ENCODE peak calls at places on chromosomes 6 and 20, in nine cellular contexts. P is sigmoid colon; V is HL-60; I is left ventricle myocardium superior; R is stomach; Q is choroid plexus epithelial cell; A is stimulated activated CD4-positive, alpha-beta T cell treated with anti-CD3 and anti-CD28 coated beads, TNF-alpha, amount 100 ng/mL, for 24 hours; W is GM12891; K is endothelial cell. B is an unnamed sample.
A peak's percentile ranks its signal among the peaks of the same experiment; 100 is the strongest.

GRCh38 chr6:15017251-15017650 is 228.6 kb upstream of the JARID2 start:
- DNase-seq in P (no peak), V (no peak), I (peak; percentile 39), R (no peak), Q (peak; percentile 33), A (no peak), W (no peak), K (no peak), B (peak; percentile 16)

GRCh38 chr6:156461647-156462046 is 315.5 kb upstream of the ARID1B start:
- DNase-seq in P (no peak), V (no peak), I (no peak), R (no peak), Q (no peak), A (no peak), W (no peak), K (no peak), B (no peak)

GRCh38 chr6:79416931-79417330 is 120.3 kb downstream of the LCA5 start:
- DNase-seq in P (no peak), V (no peak), I (no peak), R (no peak), Q (no peak), A (no peak), W (no peak), K (no peak), B (no peak)

GRCh38 chr6:34205916-34206315 is 30.8 kb upstream of the HMGA1 start:
- DNase-seq in P (no peak), V (no peak), I (no peak), R (no peak), Q (no peak), A (no peak), W (no peak), K (no peak), B (no peak)

GRCh38 chr6:89644864-89645263 is 6.3 kb upstream of the LYRM2 start:
- DNase-seq in P (no peak), V (no peak), I (no peak), R (no peak), Q (no peak), A (no peak), W (no peak), K (no peak), B (no peak)

GRCh38 chr20:23151885-23152284 is 65.8 kb upstream of the CD93 start:
- DNase-seq in P (no peak), V (no peak), I (no peak), R (peak; percentile 24), Q (no peak), A (no peak), W (no peak), K (no peak), B (no peak)

GRCh38 chr20:45341939-45342862 is 6.0 kb downstream of the SDC4 start:
- DNase-seq in P (peak; percentile 89), V (no peak), I (peak; percentile 82), R (peak; percentile 90), Q (peak; percentile 73), A (no peak), W (no peak), K (peak; percentile 33), B (no peak)

GRCh38 chr20:2331092-2331491 is 35.3 kb downstream of the TGM3 start:
- DNase-seq in P (no peak), V (no peak), I (no peak), R (no peak), Q (no peak), A (no peak), W (no peak), K (no peak), B (no peak)

GRCh38 chr6:134619789-134620188 is 301.9 kb upstream of the SGK1 start:
- DNase-seq in P (no peak), V (no peak), I (no peak), R (no peak), Q (peak; percentile 91), A (no peak), W (no peak), K (no peak), B (no peak)

GRCh38 chr6:100176321-100176950 is 182.4 kb upstream of the MCHR2 start:
- DNase-seq in P (no peak), V (no peak), I (no peak), R (no peak), Q (peak; percentile 84), A (no peak), W (no peak), K (peak; percentile 9), B (no peak)

GRCh38 chr6:13453771-13454251 is 33.6 kb downstream of the GFOD1 start:
- DNase-seq in P (no peak), V (no peak), I (no peak), R (no peak), Q (no peak), A (peak; percentile 40), W (no peak), K (no peak), B (no peak)

GRCh38 chr6:112245511-112246203 is 8.7 kb downstream of the LAMA4 start:
- DNase-seq in P (no peak), V (no peak), I (no peak), R (no peak), Q (peak; percentile 66), A (no peak), W (no peak), K (no peak), B (no peak)

GRCh38 chr20:23510000-23510590 is 19.2 kb downstream of the CST8 start:
- DNase-seq in P (no peak), V (no peak), I (no peak), R (no peak), Q (no peak), A (no peak), W (no peak), K (no peak), B (no peak)

GRCh38 chr6:139291813-139292619 is at the start of gene TXLNB:
- DNase-seq in P (peak; percentile 95), V (peak; percentile 74), I (peak; percentile 89), R (peak; percentile 59), Q (peak; percentile 96), A (peak; percentile 77), W (peak; percentile 24), K (peak; percentile 8), B (peak; percentile 87)

GRCh38 chr6:114096553-114097172 is 125.7 kb upstream of the HDAC2 start:
- DNase-seq in P (no peak), V (no peak), I (no peak), R (no peak), Q (peak; percentile 55), A (no peak), W (no peak), K (no peak), B (no peak)